ENCODE peak calls at places on chromosomes 7 and 10, in seven cellular contexts. One of them, this sample, is unnamed.

GRCh38 chr7:131109011-131109756 is 218.5 kb upstream of the MKLN1 start:
- DNase-seq in fibroblast of lung: peak
- DNase-seq in upper lobe of right lung: no peak
- DNase-seq in dorsolateral prefrontal cortex: no peak
- DNase-seq in AG10803: peak
- DNase-seq in cardiac fibroblast: peak
- DNase-seq in gastrocnemius medialis: no peak
- DNase-seq in this sample: peak

GRCh38 chr7:151925446-151926335 is 30.6 kb upstream of the GALNTL5 start:
- DNase-seq in dorsolateral prefrontal cortex: peak
- DNase-seq in cardiac fibroblast: peak
- DNase-seq in gastrocnemius medialis: peak
- DNase-seq in AG10803: no peak
- DNase-seq in fibroblast of lung: no peak
- DNase-seq in upper lobe of right lung: no peak
- DNase-seq in this sample: no peak

GRCh38 chr7:21962677-21963076 is 17.0 kb upstream of the CDCA7L start:
- DNase-seq in cardiac fibroblast: no peak
- DNase-seq in dorsolateral prefrontal cortex: no peak
- DNase-seq in upper lobe of right lung: no peak
- DNase-seq in fibroblast of lung: no peak
- DNase-seq in AG10803: no peak
- DNase-seq in gastrocnemius medialis: no peak
- DNase-seq in this sample: no peak

GRCh38 chr10:100340948-100341847 is 5.8 kb upstream of the SCD start:
- DNase-seq in dorsolateral prefrontal cortex: peak
- DNase-seq in gastrocnemius medialis: peak
- DNase-seq in upper lobe of right lung: peak
- DNase-seq in AG10803: no peak
- DNase-seq in fibroblast of lung: peak
- DNase-seq in cardiac fibroblast: peak
- DNase-seq in this sample: no peak

GRCh38 chr10:108597031-108597430 is 1326.3 kb downstream of the XPNPEP1 start:
- DNase-seq in upper lobe of right lung: no peak
- DNase-seq in dorsolateral prefrontal cortex: no peak
- DNase-seq in cardiac fibroblast: peak
- DNase-seq in AG10803: peak
- DNase-seq in gastrocnemius medialis: no peak
- DNase-seq in fibroblast of lung: peak
- DNase-seq in this sample: peak

GRCh38 chr7:43586251-43586900 is 3.5 kb downstream of the STK17A start:
- DNase-seq in cardiac fibroblast: peak
- DNase-seq in dorsolateral prefrontal cortex: no peak
- DNase-seq in AG10803: peak
- DNase-seq in upper lobe of right lung: no peak
- DNase-seq in gastrocnemius medialis: no peak
- DNase-seq in fibroblast of lung: no peak
- DNase-seq in this sample: peak

GRCh38 chr7:125878990-125879389 is 949.4 kb upstream of the POT1 start:
- DNase-seq in AG10803: no peak
- DNase-seq in gastrocnemius medialis: no peak
- DNase-seq in cardiac fibroblast: no peak
- DNase-seq in fibroblast of lung: no peak
- DNase-seq in dorsolateral prefrontal cortex: no peak
- DNase-seq in upper lobe of right lung: no peak
- DNase-seq in this sample: no peak

GRCh38 chr7:55086413-55087201 is 67.8 kb downstream of the EGFR start:
- DNase-seq in fibroblast of lung: peak
- DNase-seq in gastrocnemius medialis: no peak
- DNase-seq in dorsolateral prefrontal cortex: no peak
- DNase-seq in AG10803: peak
- DNase-seq in cardiac fibroblast: peak
- DNase-seq in upper lobe of right lung: peak
- DNase-seq in this sample: peak

GRCh38 chr7:130956417-130957139 is 222.6 kb upstream of the KLF14 start:
- DNase-seq in fibroblast of lung: peak
- DNase-seq in cardiac fibroblast: peak
- DNase-seq in AG10803: no peak
- DNase-seq in gastrocnemius medialis: no peak
- DNase-seq in upper lobe of right lung: no peak
- DNase-seq in dorsolateral prefrontal cortex: no peak
- DNase-seq in this sample: no peak

GRCh38 chr7:40836218-40836617 is 701.4 kb downstream of the SUGCT start:
- DNase-seq in fibroblast of lung: no peak
- DNase-seq in cardiac fibroblast: no peak
- DNase-seq in AG10803: no peak
- DNase-seq in upper lobe of right lung: no peak
- DNase-seq in gastrocnemius medialis: no peak
- DNase-seq in dorsolateral prefrontal cortex: no peak
- DNase-seq in this sample: no peak

GRCh38 chr10:21769041-21769440 is 234.5 kb downstream of the DNAJC1 start:
- DNase-seq in AG10803: no peak
- DNase-seq in gastrocnemius medialis: no peak
- DNase-seq in fibroblast of lung: no peak
- DNase-seq in cardiac fibroblast: no peak
- DNase-seq in upper lobe of right lung: no peak
- DNase-seq in dorsolateral prefrontal cortex: no peak
- DNase-seq in this sample: no peak

GRCh38 chr7:22934473-22935065 is 79.4 kb downstream of the HYCC1 start:
- DNase-seq in gastrocnemius medialis: no peak
- DNase-seq in upper lobe of right lung: no peak
- DNase-seq in dorsolateral prefrontal cortex: no peak
- DNase-seq in AG10803: peak
- DNase-seq in fibroblast of lung: peak
- DNase-seq in cardiac fibroblast: peak
- DNase-seq in this sample: no peak

GRCh38 chr10:12214763-12215218 is 18.8 kb downstream of the CDC123 start:
- DNase-seq in AG10803: peak
- DNase-seq in fibroblast of lung: peak
- DNase-seq in dorsolateral prefrontal cortex: no peak
- DNase-seq in gastrocnemius medialis: no peak
- DNase-seq in cardiac fibroblast: peak
- DNase-seq in upper lobe of right lung: no peak
- DNase-seq in this sample: peak

GRCh38 chr7:117715784-117716445 is 157.3 kb downstream of the CTTNBP2 start:
- DNase-seq in fibroblast of lung: peak
- DNase-seq in cardiac fibroblast: peak
- DNase-seq in dorsolateral prefrontal cortex: no peak
- DNase-seq in AG10803: peak
- DNase-seq in gastrocnemius medialis: no peak
- DNase-seq in upper lobe of right lung: no peak
- DNase-seq in this sample: peak

GRCh38 chr7:43647772-43648643 is 65.1 kb downstream of the STK17A start:
- DNase-seq in cardiac fibroblast: peak
- DNase-seq in upper lobe of right lung: peak
- DNase-seq in gastrocnemius medialis: peak
- DNase-seq in AG10803: peak
- DNase-seq in dorsolateral prefrontal cortex: peak
- DNase-seq in fibroblast of lung: peak
- DNase-seq in this sample: peak

GRCh38 chr7:10973942-10974716 is 457 bp downstream of the PHF14 start:
- DNase-seq in fibroblast of lung: peak
- DNase-seq in gastrocnemius medialis: no peak
- DNase-seq in upper lobe of right lung: no peak
- DNase-seq in cardiac fibroblast: peak
- DNase-seq in AG10803: peak
- DNase-seq in dorsolateral prefrontal cortex: no peak
- DNase-seq in this sample: peak

GRCh38 chr7:94228223-94228622 is 166.5 kb upstream of the COL1A2 start:
- DNase-seq in AG10803: no peak
- DNase-seq in dorsolateral prefrontal cortex: no peak
- DNase-seq in fibroblast of lung: no peak
- DNase-seq in cardiac fibroblast: no peak
- DNase-seq in upper lobe of right lung: no peak
- DNase-seq in gastrocnemius medialis: no peak
- DNase-seq in this sample: no peak

GRCh38 chr7:17078298-17078697 is 196.5 kb upstream of the AGR3 start:
- DNase-seq in dorsolateral prefrontal cortex: no peak
- DNase-seq in cardiac fibroblast: no peak
- DNase-seq in gastrocnemius medialis: no peak
- DNase-seq in fibroblast of lung: no peak
- DNase-seq in AG10803: no peak
- DNase-seq in upper lobe of right lung: no peak
- DNase-seq in this sample: no peak

GRCh38 chr7:118918556-118918955 is 694.1 kb downstream of the ANKRD7 start:
- DNase-seq in upper lobe of right lung: no peak
- DNase-seq in dorsolateral prefrontal cortex: no peak
- DNase-seq in gastrocnemius medialis: no peak
- DNase-seq in AG10803: no peak
- DNase-seq in fibroblast of lung: peak
- DNase-seq in cardiac fibroblast: peak
- DNase-seq in this sample: peak

GRCh38 chr7:53428045-53428444 is 392.6 kb downstream of the POM121L12 start:
- DNase-seq in cardiac fibroblast: no peak
- DNase-seq in dorsolateral prefrontal cortex: no peak
- DNase-seq in gastrocnemius medialis: no peak
- DNase-seq in fibroblast of lung: no peak
- DNase-seq in AG10803: no peak
- DNase-seq in upper lobe of right lung: no peak
- DNase-seq in this sample: no peak

GRCh38 chr10:79488303-79488702 is 24.0 kb upstream of the EIF5AL1 start:
- DNase-seq in dorsolateral prefrontal cortex: no peak
- DNase-seq in AG10803: peak
- DNase-seq in upper lobe of right lung: no peak
- DNase-seq in gastrocnemius medialis: peak
- DNase-seq in fibroblast of lung: peak
- DNase-seq in cardiac fibroblast: peak
- DNase-seq in this sample: peak

GRCh38 chr7:116339564-116339963 is 129.2 kb downstream of the TES start:
- DNase-seq in fibroblast of lung: no peak
- DNase-seq in cardiac fibroblast: no peak
- DNase-seq in gastrocnemius medialis: no peak
- DNase-seq in dorsolateral prefrontal cortex: no peak
- DNase-seq in AG10803: no peak
- DNase-seq in upper lobe of right lung: no peak
- DNase-seq in this sample: peak

DNA sequence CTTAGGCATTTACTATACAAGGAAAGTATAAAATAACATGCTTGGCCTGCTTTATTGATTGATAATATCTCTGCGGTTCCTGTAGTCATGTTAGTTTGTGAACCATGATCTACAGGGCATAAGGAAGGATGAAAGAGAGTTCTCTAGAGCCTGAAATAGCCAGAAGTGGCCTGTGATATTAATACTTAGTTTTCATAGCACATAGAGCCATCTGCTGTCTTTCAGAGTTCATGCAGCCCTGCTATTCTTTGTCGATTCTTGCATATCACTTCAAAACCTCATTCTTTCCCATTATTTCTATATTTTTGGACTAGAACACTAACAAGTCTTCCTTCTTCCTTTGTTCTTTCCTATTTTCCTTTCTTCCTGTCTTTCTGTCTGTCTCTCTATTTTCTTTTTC is 26.4 kb upstream of the PRKG1 start:
- DNase-seq in upper lobe of right lung: no peak
- DNase-seq in gastrocnemius medialis: no peak
- DNase-seq in dorsolateral prefrontal cortex: no peak
- DNase-seq in AG10803: no peak
- DNase-seq in cardiac fibroblast: peak
- DNase-seq in fibroblast of lung: peak
- DNase-seq in this sample: no peak
- TF ChIP-seq CTCF in upper lobe of right lung: no peak
- TF ChIP-seq CTCF in gastrocnemius medialis: no peak
- TF ChIP-seq CTCF in dorsolateral prefrontal cortex: peak
- TF ChIP-seq CTCF in AG10803: peak
- TF ChIP-seq CTCF in cardiac fibroblast: peak
- TF ChIP-seq CTCF in fibroblast of lung: peak
- TF ChIP-seq CTCF in this sample: no peak

GRCh38 chr10:15097011-15097812 is at the start of gene RPP38:
- DNase-seq in dorsolateral prefrontal cortex: peak
- DNase-seq in upper lobe of right lung: peak
- DNase-seq in gastrocnemius medialis: peak
- DNase-seq in fibroblast of lung: peak
- DNase-seq in cardiac fibroblast: peak
- DNase-seq in AG10803: peak
- DNase-seq in this sample: peak
- TF ChIP-seq CTCF in dorsolateral prefrontal cortex: no peak
- TF ChIP-seq CTCF in upper lobe of right lung: no peak
- TF ChIP-seq CTCF in gastrocnemius medialis: no peak
- TF ChIP-seq CTCF in fibroblast of lung: no peak
- TF ChIP-seq CTCF in cardiac fibroblast: no peak
- TF ChIP-seq CTCF in AG10803: no peak
- TF ChIP-seq CTCF in this sample: no peak

GRCh38 chr10:102814456-102814871 is 22.7 kb downstream of the CYP17A1 start:
- DNase-seq in upper lobe of right lung: no peak
- DNase-seq in cardiac fibroblast: peak
- DNase-seq in AG10803: no peak
- DNase-seq in fibroblast of lung: peak
- DNase-seq in gastrocnemius medialis: no peak
- DNase-seq in dorsolateral prefrontal cortex: no peak
- DNase-seq in this sample: no peak

GRCh38 chr10:102813017-102813541 is 24.1 kb downstream of the CYP17A1 start:
- DNase-seq in fibroblast of lung: no peak
- DNase-seq in cardiac fibroblast: no peak
- DNase-seq in dorsolateral prefrontal cortex: no peak
- DNase-seq in AG10803: no peak
- DNase-seq in gastrocnemius medialis: no peak
- DNase-seq in upper lobe of right lung: no peak
- DNase-seq in this sample: no peak

GRCh38 chr10:102815790-102816549 is 21.2 kb downstream of the CYP17A1 start:
- DNase-seq in cardiac fibroblast: peak
- DNase-seq in fibroblast of lung: peak
- DNase-seq in upper lobe of right lung: no peak
- DNase-seq in gastrocnemius medialis: peak
- DNase-seq in AG10803: peak
- DNase-seq in dorsolateral prefrontal cortex: no peak
- DNase-seq in this sample: no peak

GRCh38 chr10:102813734-102814455 is 23.3 kb downstream of the CYP17A1 start:
- DNase-seq in fibroblast of lung: peak
- DNase-seq in gastrocnemius medialis: no peak
- DNase-seq in AG10803: peak
- DNase-seq in cardiac fibroblast: peak
- DNase-seq in upper lobe of right lung: no peak
- DNase-seq in dorsolateral prefrontal cortex: no peak
- DNase-seq in this sample: no peak

GRCh38 chr10:102814873-102815661 is 22.1 kb downstream of the CYP17A1 start:
- DNase-seq in cardiac fibroblast: peak
- DNase-seq in AG10803: peak
- DNase-seq in gastrocnemius medialis: peak
- DNase-seq in dorsolateral prefrontal cortex: no peak
- DNase-seq in upper lobe of right lung: peak
- DNase-seq in fibroblast of lung: peak
- DNase-seq in this sample: peak
- TF ChIP-seq CTCF in cardiac fibroblast: peak
- TF ChIP-seq CTCF in AG10803: peak
- TF ChIP-seq CTCF in gastrocnemius medialis: no peak
- TF ChIP-seq CTCF in dorsolateral prefrontal cortex: no peak
- TF ChIP-seq CTCF in upper lobe of right lung: no peak
- TF ChIP-seq CTCF in fibroblast of lung: no peak
- TF ChIP-seq CTCF in this sample: no peak

GRCh38 chr10:13485623-13486022 is 43.2 kb downstream of the BEND7 start:
- DNase-seq in gastrocnemius medialis: no peak
- DNase-seq in AG10803: peak
- DNase-seq in cardiac fibroblast: peak
- DNase-seq in upper lobe of right lung: no peak
- DNase-seq in fibroblast of lung: peak
- DNase-seq in dorsolateral prefrontal cortex: no peak
- DNase-seq in this sample: peak
- TF ChIP-seq CTCF in gastrocnemius medialis: no peak
- TF ChIP-seq CTCF in AG10803: peak
- TF ChIP-seq CTCF in cardiac fibroblast: peak
- TF ChIP-seq CTCF in upper lobe of right lung: no peak
- TF ChIP-seq CTCF in fibroblast of lung: peak
- TF ChIP-seq CTCF in dorsolateral prefrontal cortex: peak
- TF ChIP-seq CTCF in this sample: peak

GRCh38 chr7:109284943-109285342 is 715.3 kb downstream of the DNAJB9 start:
- DNase-seq in cardiac fibroblast: no peak
- DNase-seq in AG10803: no peak
- DNase-seq in fibroblast of lung: no peak
- DNase-seq in upper lobe of right lung: no peak
- DNase-seq in gastrocnemius medialis: no peak
- DNase-seq in dorsolateral prefrontal cortex: no peak
- DNase-seq in this sample: no peak

GRCh38 chr7:109282726-109283125 is 713.1 kb downstream of the DNAJB9 start:
- DNase-seq in gastrocnemius medialis: no peak
- DNase-seq in fibroblast of lung: no peak
- DNase-seq in upper lobe of right lung: no peak
- DNase-seq in dorsolateral prefrontal cortex: no peak
- DNase-seq in AG10803: no peak
- DNase-seq in cardiac fibroblast: no peak
- DNase-seq in this sample: no peak
- TF ChIP-seq CTCF in gastrocnemius medialis: no peak
- TF ChIP-seq CTCF in fibroblast of lung: no peak
- TF ChIP-seq CTCF in upper lobe of right lung: no peak
- TF ChIP-seq CTCF in dorsolateral prefrontal cortex: no peak
- TF ChIP-seq CTCF in AG10803: no peak
- TF ChIP-seq CTCF in cardiac fibroblast: no peak
- TF ChIP-seq CTCF in this sample: no peak

This sample was measured in MCF 10A.